ENCODE peak calls at places on chromosomes 4 and X, in six cellular contexts. D is heart right ventricle, G is HCT116, Q is endodermal cell, B is H9, K is PC-3. L is an unnamed sample.

GRCh38 chr4:156767911-156768415 is 203.6 kb downstream of the PDGFC start:
- DNase-seq in K (no peak), Q (no peak), G (no peak), B (no peak), D (no peak), L (no peak)

GRCh38 chr4:141580523-141580922 is 55.9 kb upstream of the IL15 start:
- DNase-seq in Q (peak; percentile 53), B (no peak), G (no peak), D (no peak), K (no peak), L (no peak)

GRCh38 chr4:83150563-83151330 is 36.2 kb upstream of the PLAC8 start:
- DNase-seq in B (no peak), D (no peak), G (no peak), Q (no peak), K (peak; percentile 13), L (no peak)

GRCh38 chrX:136528645-136529315 is 3.2 kb upstream of the VGLL1 start:
- DNase-seq in K (peak; percentile 52), D (no peak), B (peak; percentile 45), Q (peak; percentile 60), G (no peak), L (no peak)

GRCh38 chr4:10075158-10075863 is 41.3 kb downstream of the WDR1 start:
- DNase-seq in K (no peak), G (no peak), B (no peak), Q (peak; percentile 54), D (no peak), L (no peak)

GRCh38 chr4:100299019-100299418 is 108.8 kb upstream of the DDIT4L start:
- DNase-seq in K (peak; percentile 29), G (peak; percentile 8), Q (no peak), D (peak; percentile 42), B (no peak), L (no peak)

GRCh38 chr4:94610140-94610539 is 147.6 kb upstream of the BMPR1B start:
- DNase-seq in K (no peak), Q (no peak), D (no peak), G (no peak), B (no peak), L (no peak)

GRCh38 chrX:19448077-19448476 is 67.2 kb downstream of the MAP3K15 start:
- DNase-seq in Q (peak; percentile 46), B (no peak), K (no peak), D (no peak), G (no peak), L (no peak)

GRCh38 chr4:121791481-121791880 is 9.6 kb upstream of the EXOSC9 start:
- DNase-seq in G (no peak), Q (no peak), D (no peak), B (no peak), K (peak; percentile 12), L (no peak)

GRCh38 chr4:14384824-14385223 is 617.5 kb upstream of the CPEB2 start:
- DNase-seq in D (no peak), K (no peak), B (no peak), G (no peak), Q (no peak), L (no peak)

GRCh38 chrX:43958529-43958928 is 14.7 kb downstream of the NDP start:
- DNase-seq in K (peak; percentile 76), B (peak; percentile 45), D (peak; percentile 35), G (peak; percentile 81), Q (peak; percentile 63), L (no peak)

GRCh38 chr4:141814499-141814898 is 178.1 kb downstream of the IL15 start:
- DNase-seq in B (no peak), K (no peak), G (no peak), D (no peak), Q (no peak), L (no peak)

GRCh38 chrX:20441123-20441522 is 174.4 kb upstream of the RPS6KA3 start:
- DNase-seq in D (no peak), K (no peak), G (no peak), B (no peak), Q (no peak), L (no peak)

GRCh38 chr4:134282680-134283079 is 81.1 kb upstream of the PABPC4L start:
- DNase-seq in D (no peak), Q (no peak), G (no peak), K (no peak), B (no peak), L (no peak)

GRCh38 chr4:6892909-6893202 is 16.8 kb upstream of the TBC1D14 start:
- DNase-seq in Q (no peak), B (no peak), K (no peak), D (no peak), G (no peak), L (no peak)

GRCh38 chr4:158810487-158811215 is 41.8 kb downstream of the FNIP2 start:
- DNase-seq in B (no peak), Q (no peak), G (peak; percentile 8), K (peak; percentile 92), D (peak; percentile 77), L (no peak)

GRCh38 chrX:112587194-112587593 is 92.5 kb downstream of the LHFPL1 start:
- DNase-seq in K (no peak), D (no peak), Q (no peak), B (no peak), G (no peak), L (no peak)

GRCh38 chr4:75432683-75433082 is 81.5 kb downstream of the RCHY1 start:
- DNase-seq in G (peak; percentile 21), D (no peak), Q (peak; percentile 73), B (peak; percentile 61), K (peak; percentile 43), L (no peak)
- TF ChIP-seq CTCF in G (peak; percentile 16), D (no peak), Q (peak; percentile 78), B (peak; percentile 70), K (peak; percentile 53), L (no peak)

DNA sequence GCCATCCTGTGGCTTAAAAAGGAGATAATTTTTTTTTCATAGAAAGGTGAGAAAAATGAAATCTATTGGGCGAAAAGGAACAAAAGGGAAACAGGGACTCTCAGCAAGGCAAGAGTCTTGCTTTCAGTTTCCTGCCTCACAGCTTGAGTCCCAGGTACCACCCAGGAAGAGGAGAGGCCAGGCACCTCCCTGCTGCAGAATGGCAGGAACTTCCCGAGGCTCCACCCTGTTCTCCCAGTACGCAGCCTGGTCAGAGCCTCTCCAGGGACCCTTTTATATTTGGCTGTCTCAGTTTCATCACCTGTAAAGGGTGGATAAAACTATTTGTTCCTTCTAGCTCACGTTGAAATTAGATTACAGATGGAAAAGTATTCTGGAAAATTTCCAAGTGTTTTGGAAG is 33.8 kb downstream of the UCHL1 start:
- DNase-seq in D (peak; percentile 45), Q (no peak), G (no peak), K (no peak), B (no peak), L (no peak)
- H3K9me3 ChIP-seq in D (peaks cover 9% of the 10 kb centered on the region), Q (peaks cover 41% of the 10 kb centered on the region), G (peaks cover 4% of the 10 kb centered on the region), K (no peaks in the 10 kb centered on the region), B (peaks cover 22% of the 10 kb centered on the region), L (peaks cover 13% of the 10 kb centered on the region)

GRCh38 chr4:24551492-24552330 is 32.6 kb downstream of the DHX15 start:
- DNase-seq in B (no peak), D (no peak), G (peak; percentile 2), K (no peak), Q (no peak), L (no peak)
- TF ChIP-seq CTCF in B (peak; percentile 29), D (no peak), G (no peak), K (peak; percentile 63), Q (peak; percentile 44), L (peak; percentile 43)

DNA sequence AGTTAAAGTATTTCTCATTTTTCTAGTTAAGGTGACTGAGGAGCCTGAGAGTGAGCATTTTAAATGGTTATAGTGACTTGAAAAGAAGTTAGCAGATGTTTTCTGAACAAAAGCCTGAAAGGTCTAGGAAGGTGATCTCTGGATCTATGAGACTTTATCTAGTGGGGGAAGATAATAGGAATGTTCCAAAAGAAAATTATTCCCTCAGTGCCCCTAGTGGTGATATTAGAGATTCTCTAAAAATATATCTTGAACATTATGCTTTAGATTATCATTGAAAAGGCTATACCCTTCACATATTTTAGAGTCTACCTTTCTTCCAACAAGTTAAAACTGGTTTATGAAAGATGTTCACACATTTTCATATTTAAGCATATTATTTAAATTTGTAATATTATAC is 69.0 kb upstream of the SPANXN1 start:
- DNase-seq in B (no peak), G (no peak), D (no peak), Q (no peak), K (peak; percentile 33), L (no peak)
- H3K9me3 ChIP-seq in B (peaks cover 14% of the 10 kb centered on the region), G (no peaks in the 10 kb centered on the region), D (no peaks in the 10 kb centered on the region), Q (peaks cover 37% of the 10 kb centered on the region), K (no peaks in the 10 kb centered on the region), L (no peaks in the 10 kb centered on the region)